ENCODE peak calls at places on chromosomes 7 and 10, in four cellular contexts. One of them, this sample, is unnamed.

GRCh38 chr7:101943889-101944605 is 126.6 kb downstream of the CUX1 start:
- DNase-seq in left lobe of liver: no peak
- DNase-seq in esophagus squamous epithelium: no peak
- DNase-seq in lower lobe of right lung: no peak
- DNase-seq in this sample: no peak

GRCh38 chr7:96665689-96666088 is 44.0 kb downstream of the SEM1 start:
- DNase-seq in lower lobe of right lung: no peak
- DNase-seq in esophagus squamous epithelium: no peak
- DNase-seq in left lobe of liver: no peak
- DNase-seq in this sample: no peak

GRCh38 chr7:94190599-94191061 is 186.5 kb upstream of the BET1 start:
- DNase-seq in lower lobe of right lung: no peak
- DNase-seq in left lobe of liver: no peak
- DNase-seq in esophagus squamous epithelium: no peak
- DNase-seq in this sample: no peak

GRCh38 chr7:101077303-101078086 is 7.8 kb upstream of the TRIM56 start:
- DNase-seq in esophagus squamous epithelium: no peak
- DNase-seq in left lobe of liver: peak; percentile 82
- DNase-seq in lower lobe of right lung: peak; percentile 81
- DNase-seq in this sample: peak; percentile 86

GRCh38 chr7:32163141-32163806 is 93.1 kb upstream of the PDE1C start:
- DNase-seq in esophagus squamous epithelium: no peak
- DNase-seq in left lobe of liver: no peak
- DNase-seq in lower lobe of right lung: no peak
- DNase-seq in this sample: no peak

GRCh38 chr7:83162402-83163256 is at the start of gene PCLO:
- DNase-seq in lower lobe of right lung: peak; percentile 89
- DNase-seq in esophagus squamous epithelium: no peak
- DNase-seq in left lobe of liver: peak; percentile 64
- DNase-seq in this sample: peak; percentile 90

GRCh38 chr10:107545717-107546116 is 381.2 kb upstream of the SORCS1 start:
- DNase-seq in esophagus squamous epithelium: no peak
- DNase-seq in lower lobe of right lung: no peak
- DNase-seq in left lobe of liver: no peak
- DNase-seq in this sample: no peak

GRCh38 chr7:105611856-105612775 is 30.8 kb upstream of the EFCAB10 start:
- DNase-seq in lower lobe of right lung: no peak
- DNase-seq in esophagus squamous epithelium: no peak
- DNase-seq in left lobe of liver: no peak
- DNase-seq in this sample: no peak

GRCh38 chr7:106623315-106623660 is 37.7 kb downstream of the CCDC71L start:
- DNase-seq in left lobe of liver: no peak
- DNase-seq in lower lobe of right lung: no peak
- DNase-seq in esophagus squamous epithelium: no peak
- DNase-seq in this sample: no peak

GRCh38 chr10:72889391-72889831 is 4.1 kb upstream of the OIT3 start:
- DNase-seq in lower lobe of right lung: no peak
- DNase-seq in esophagus squamous epithelium: no peak
- DNase-seq in left lobe of liver: no peak
- DNase-seq in this sample: no peak

GRCh38 chr7:97499204-97499603 is 232.7 kb upstream of the TAC1 start:
- DNase-seq in esophagus squamous epithelium: no peak
- DNase-seq in lower lobe of right lung: no peak
- DNase-seq in left lobe of liver: no peak
- DNase-seq in this sample: no peak

GRCh38 chr7:24216576-24217116 is 67.3 kb upstream of the NPY start:
- DNase-seq in lower lobe of right lung: no peak
- DNase-seq in left lobe of liver: no peak
- DNase-seq in esophagus squamous epithelium: no peak
- DNase-seq in this sample: no peak

GRCh38 chr10:108801775-108802516 is 1121.4 kb downstream of the XPNPEP1 start:
- DNase-seq in left lobe of liver: no peak
- DNase-seq in esophagus squamous epithelium: no peak
- DNase-seq in lower lobe of right lung: no peak
- DNase-seq in this sample: no peak

GRCh38 chr7:155886391-155887173 is 74.3 kb upstream of the SHH start:
- DNase-seq in esophagus squamous epithelium: no peak
- DNase-seq in lower lobe of right lung: no peak
- DNase-seq in left lobe of liver: no peak
- DNase-seq in this sample: no peak

GRCh38 chr7:47792521-47793121 is 155.6 kb downstream of the PKD1L1 start:
- DNase-seq in lower lobe of right lung: no peak
- DNase-seq in left lobe of liver: no peak
- DNase-seq in esophagus squamous epithelium: no peak
- DNase-seq in this sample: no peak

GRCh38 chr7:148485618-148486017 is 104.9 kb upstream of the C7orf33 start:
- DNase-seq in left lobe of liver: no peak
- DNase-seq in esophagus squamous epithelium: no peak
- DNase-seq in lower lobe of right lung: no peak
- DNase-seq in this sample: no peak

This sample was measured in type B pancreatic cell.